ENCODE peak calls at places on chromosomes 13 and 19, in nine cellular contexts. D is kidney tubule cell; L is brain pericyte; Y is uterus; A is A172; M is stimulated activated CD4-positive, alpha-beta T cell treated with anti-CD3 and anti-CD28 coated beads, Interleukin-2, amount 100 ng/mL, for 24 hours; I is lower leg skin; U is astrocyte of the spinal cord; T is CD8-positive, alpha-beta T cell. S is an unnamed sample.

GRCh38 chr13:26718146-26718545 is 42.4 kb downstream of the GPR12 start:
- DNase-seq in M (no peak), Y (no peak), U (no peak), A (no peak), T (no peak), I (no peak), D (no peak), L (no peak), S (no peak)

GRCh38 chr19:46481187-46481586 is 9.8 kb upstream of the PNMA8A start:
- DNase-seq in I (no peak), L (no peak), T (no peak), M (no peak), D (peak), A (no peak), Y (peak), U (peak), S (no peak)

GRCh38 chr19:1076046-1076386 is 9.0 kb downstream of the ARHGAP45 start:
- DNase-seq in M (no peak), D (no peak), T (no peak), Y (no peak), A (no peak), U (no peak), L (no peak), I (no peak), S (no peak)

GRCh38 chr19:29882719-29883105 is 59.3 kb upstream of the URI1 start:
- DNase-seq in T (no peak), D (no peak), U (no peak), M (no peak), A (no peak), I (no peak), Y (no peak), L (no peak), S (no peak)

GRCh38 chr19:10074153-10074552 is 12.0 kb upstream of the SHFL start:
- DNase-seq in Y (no peak), L (no peak), I (no peak), A (peak), T (peak), U (no peak), M (peak), D (peak), S (peak)

GRCh38 chr13:99758465-99759162 is 213.0 kb downstream of the ZIC5 start:
- DNase-seq in T (no peak), Y (no peak), L (no peak), A (no peak), D (no peak), U (no peak), I (no peak), M (no peak), S (no peak)

GRCh38 chr19:15444505-15445226 is 5.1 kb downstream of the WIZ start:
- DNase-seq in A (no peak), L (no peak), M (no peak), T (no peak), I (no peak), D (no peak), Y (no peak), U (no peak), S (no peak)

GRCh38 chr19:51064534-51065220 is at the start of gene KLK13:
- DNase-seq in U (no peak), D (peak), A (no peak), M (peak), T (no peak), I (no peak), Y (no peak), L (no peak), S (no peak)

GRCh38 chr13:28423010-28423409 is 71.9 kb downstream of the FLT1 start:
- DNase-seq in Y (no peak), D (no peak), U (no peak), T (peak), M (peak), L (no peak), A (no peak), I (peak), S (peak)

GRCh38 chr13:97091202-97091601 is 96.9 kb upstream of the OXGR1 start:
- DNase-seq in M (no peak), A (no peak), I (no peak), U (no peak), Y (no peak), T (no peak), L (no peak), D (no peak), S (no peak)

GRCh38 chr13:97542102-97542501 is 108.1 kb downstream of the RAP2A start:
- DNase-seq in M (no peak), D (no peak), A (no peak), T (no peak), L (no peak), U (no peak), Y (no peak), I (no peak), S (no peak)

GRCh38 chr19:45477713-45478453 is 10.1 kb downstream of the FOSB start:
- DNase-seq in L (no peak), U (no peak), T (no peak), D (peak), A (no peak), Y (no peak), M (no peak), I (no peak), S (no peak)

GRCh38 chr13:114089751-114090400 is 42.5 kb downstream of the RASA3 start:
- DNase-seq in U (no peak), M (no peak), T (no peak), D (no peak), Y (no peak), L (no peak), A (no peak), I (no peak), S (no peak)

GRCh38 chr13:99993660-99994455 is 12.3 kb downstream of the ZIC2 start:
- DNase-seq in T (no peak), L (no peak), M (no peak), Y (no peak), U (peak), A (no peak), D (no peak), I (no peak), S (no peak)

GRCh38 chr19:5803752-5804515 is 933 bp upstream of the NRTN start:
- DNase-seq in T (peak), L (peak), A (peak), D (peak), U (peak), M (peak), Y (peak), I (peak), S (peak)

GRCh38 chr19:10747271-10747670 is 29.4 kb downstream of the DNM2 start:
- DNase-seq in L (no peak), D (peak), U (no peak), A (no peak), T (no peak), I (peak), Y (no peak), M (no peak), S (no peak)